ENCODE peak calls at places on chromosomes 6 and 20, in six cellular contexts. L is HepG2, X is HCT116, H is K562, P is GM12878, U is H1. O is an unnamed sample.
A peak's percentile ranks its signal among the peaks of the same experiment; 100 is the strongest.

GRCh38 chr6:157517601-157518359 is 136.8 kb downstream of the ZDHHC14 start:
- DNase-seq in H (peak; percentile 16), L (peak; percentile 54), P (no peak), X (no peak), U (no peak), O (no peak)

GRCh38 chr20:42082611-42083010 is 464.4 kb upstream of the CHD6 start:
- DNase-seq in P (no peak), X (no peak), U (no peak), H (peak; percentile 63), L (no peak), O (no peak)

GRCh38 chr6:148972481-148972880 is 225.7 kb downstream of the UST start:
- DNase-seq in U (peak; percentile 88), X (peak; percentile 46), H (peak; percentile 48), P (no peak), L (peak; percentile 21), O (peak; percentile 46)

GRCh38 chr20:49712918-49713778 is 530 bp downstream of the B4GALT5 start:
- DNase-seq in H (peak; percentile 49), U (peak; percentile 80), L (no peak), X (no peak), P (no peak), O (no peak)

GRCh38 chr20:18224968-18225568 is 63.3 kb upstream of the ZNF133 start:
- DNase-seq in X (peak; percentile 12), P (no peak), L (peak; percentile 26), U (peak; percentile 55), H (no peak), O (peak; percentile 30)

GRCh38 chr20:221258-221830 is 5.7 kb upstream of the DEFB129 start:
- DNase-seq in P (no peak), U (no peak), L (no peak), X (no peak), H (no peak), O (no peak)

GRCh38 chr6:147978078-147978477 is 364.6 kb upstream of the SASH1 start:
- DNase-seq in U (no peak), P (no peak), X (no peak), H (no peak), L (no peak), O (no peak)

GRCh38 chr6:44338228-44339122 is 4.0 kb upstream of the SPATS1 start:
- DNase-seq in L (peak; percentile 72), H (peak; percentile 86), U (peak; percentile 81), X (peak; percentile 54), P (peak; percentile 34), O (peak; percentile 52)

GRCh38 chr6:24910850-24911712 is 24.7 kb downstream of the RIPOR2 start:
- DNase-seq in P (no peak), U (no peak), H (no peak), X (no peak), L (no peak), O (no peak)

GRCh38 chr6:153024401-153025017 is 22.0 kb upstream of the MTRF1L start:
- DNase-seq in P (peak; percentile 45), U (peak; percentile 54), H (peak; percentile 80), L (peak; percentile 75), X (peak; percentile 51), O (no peak)

GRCh38 chr20:62622877-62623487 is 19.3 kb upstream of the SLCO4A1 start:
- DNase-seq in P (no peak), L (no peak), H (no peak), U (no peak), X (no peak), O (no peak)

GRCh38 chr6:122751291-122751690 is 28.2 kb upstream of the FABP7 start:
- DNase-seq in X (no peak), P (no peak), U (no peak), H (no peak), L (no peak), O (no peak)

GRCh38 chr6:137693737-137694136 is 173.3 kb upstream of the TNFAIP3 start:
- DNase-seq in H (peak; percentile 21), P (no peak), L (no peak), U (no peak), X (no peak), O (no peak)
- TF ChIP-seq ZNF274 in H (no peak), P (no peak), L (no peak), U (no peak), X (no peak), O (no peak)

DNA sequence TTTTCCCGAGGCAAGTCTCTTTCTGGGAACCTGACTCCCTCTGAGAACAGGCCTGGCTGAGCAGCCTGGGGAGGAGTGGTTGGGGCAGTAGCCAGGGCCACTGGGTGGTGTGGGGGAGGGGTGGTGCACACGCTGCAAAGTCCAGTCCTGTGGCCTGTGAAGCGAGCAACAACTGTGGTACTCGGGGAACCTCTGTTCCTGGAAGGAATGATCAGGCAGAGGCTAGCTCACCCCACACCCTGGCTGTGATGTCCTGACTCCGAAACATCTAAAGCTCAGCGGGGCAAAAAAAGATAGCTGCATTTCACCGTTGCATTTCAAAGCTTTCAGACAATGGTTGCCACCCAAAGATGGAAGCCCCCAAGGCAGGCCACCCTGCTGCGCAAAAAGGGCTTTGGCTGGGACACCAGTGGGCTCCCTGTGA is 25.5 kb downstream of the PCK1 start:
- DNase-seq in P (no peak), U (no peak), H (peak; percentile 27), L (peak; percentile 43), X (no peak), O (no peak)
- H3K27me3 ChIP-seq in P (no peaks in the 10 kb centered on the region), U (no peaks in the 10 kb centered on the region), H (peaks cover 28% of the 10 kb centered on the region), L (no peaks in the 10 kb centered on the region), X (peaks cover 21% of the 10 kb centered on the region), O (no peaks in the 10 kb centered on the region)

GRCh38 chr20:63745424-63745805 is 5.8 kb downstream of the SLC2A4RG start:
- DNase-seq in U (no peak), P (no peak), L (no peak), H (no peak), X (no peak), O (no peak)

GRCh38 chr20:63744574-63745423 is 5.2 kb downstream of the SLC2A4RG start:
- DNase-seq in P (no peak), L (peak; percentile 53), H (no peak), U (no peak), X (no peak), O (no peak)

GRCh38 chr20:63742381-63743024 is 2.9 kb downstream of the SLC2A4RG start:
- DNase-seq in X (no peak), P (no peak), H (no peak), U (peak; percentile 46), L (no peak), O (no peak)

GRCh38 chr20:63743210-63743970 is 3.8 kb downstream of the SLC2A4RG start:
- DNase-seq in P (no peak), L (no peak), U (no peak), H (no peak), X (no peak), O (no peak)

GRCh38 chr20:63744158-63744557 is 4.6 kb downstream of the SLC2A4RG start:
- DNase-seq in H (no peak), P (no peak), L (no peak), X (no peak), U (no peak), O (no peak)
- TF ChIP-seq YY1 in H (no peak), P (no peak), L (no peak), X (no peak), U (no peak), O (no peak)

DNA sequence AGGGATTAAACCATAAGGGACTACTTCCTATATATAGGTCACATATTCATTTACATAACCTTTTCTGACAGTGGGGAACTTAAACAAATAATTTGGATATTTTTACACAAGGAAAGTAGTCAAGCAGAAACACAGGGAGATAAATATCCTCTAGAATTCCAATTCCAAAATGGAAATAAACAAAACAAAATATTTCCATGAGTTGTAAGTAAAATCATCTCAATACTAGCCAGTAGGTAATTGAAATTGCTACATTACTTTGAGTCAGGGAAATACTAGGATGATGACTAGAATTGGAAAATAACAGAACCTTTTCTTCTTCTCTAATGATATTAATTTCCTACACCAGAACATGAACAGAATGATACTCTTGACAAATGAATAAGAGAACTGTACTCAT is 1308.1 kb upstream of the GJE1 start:
- DNase-seq in H (no peak), L (no peak), U (no peak), X (no peak), P (no peak), O (no peak)
- TF ChIP-seq ZNF274 in H (no peak), L (no peak), U (no peak), X (no peak), P (no peak), O (no peak)

DNA sequence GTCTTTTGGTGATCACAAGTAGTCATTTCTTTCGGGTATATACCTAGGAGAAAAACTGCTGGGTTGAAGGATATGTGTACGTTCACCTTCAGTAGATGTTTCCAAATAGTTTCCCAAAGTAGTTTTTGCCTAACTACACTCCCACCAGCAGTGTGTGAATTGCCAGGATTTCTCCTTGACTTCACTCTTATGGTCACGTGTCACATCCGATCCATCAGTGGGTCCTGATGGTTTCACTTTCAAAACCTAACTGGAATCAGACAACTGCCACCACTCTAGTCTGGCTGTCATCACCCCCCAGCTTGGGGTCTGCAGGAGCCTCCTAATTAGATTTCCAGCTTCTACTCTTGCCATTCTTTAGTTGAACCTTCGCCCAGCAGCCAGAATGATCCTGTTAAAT is 8.5 kb upstream of the SLC12A5 start:
- DNase-seq in X (no peak), U (no peak), P (no peak), L (no peak), H (no peak), O (no peak)
- H3K27me3 ChIP-seq in X (peaks cover 9% of the 10 kb centered on the region), U (peaks cover 25% of the 10 kb centered on the region), P (no peaks in the 10 kb centered on the region), L (no peaks in the 10 kb centered on the region), H (peaks cover 7% of the 10 kb centered on the region), O (peaks cover 26% of the 10 kb centered on the region)

O was measured in NT2/D1.